ENCODE peak calls at places on chromosomes 13 and 19, in six cellular contexts. Q is IMR-90, A is H9, D is H1, P is mesenchymal stem cell, G is trophoblast cell. M is an unnamed sample.
A peak's percentile ranks its signal among the peaks of the same experiment; 100 is the strongest.

GRCh38 chr19:55681131-55682087 is 6.4 kb downstream of the EPN1 start:
- DNase-seq in Q (peak; percentile 53), G (no peak), A (no peak), D (no peak), P (no peak), M (no peak)

GRCh38 chr13:33678906-33679657 is 138.9 kb upstream of the RFC3 start:
- DNase-seq in G (peak; percentile 15), P (peak; percentile 66), D (no peak), A (no peak), Q (peak; percentile 1), M (no peak)

GRCh38 chr19:55986487-55986886 is at the start of gene NLRP5:
- DNase-seq in D (no peak), A (no peak), Q (no peak), P (no peak), G (no peak), M (no peak)

GRCh38 chr13:25844559-25845434 is 207.0 kb downstream of the SHISA2 start:
- DNase-seq in G (no peak), P (no peak), D (no peak), Q (no peak), A (no peak), M (no peak)

GRCh38 chr13:110748271-110748670 is 34.8 kb downstream of the ING1 start:
- DNase-seq in A (no peak), D (no peak), G (no peak), Q (no peak), P (no peak), M (no peak)

GRCh38 chr13:93472897-93473296 is 246.3 kb downstream of the GPC6 start:
- DNase-seq in G (no peak), D (no peak), Q (no peak), P (no peak), A (no peak), M (no peak)

GRCh38 chr19:3188627-3189596 is 3.2 kb downstream of the NCLN start:
- DNase-seq in G (no peak), P (no peak), Q (no peak), D (no peak), A (no peak), M (no peak)

GRCh38 chr19:51691122-51692064 is 1.7 kb upstream of the SPACA6 start:
- DNase-seq in D (no peak), G (no peak), A (no peak), P (peak; percentile 67), Q (peak; percentile 65), M (no peak)

GRCh38 chr13:82878536-82878935 is 1003.7 kb downstream of the SLITRK1 start:
- DNase-seq in P (peak; percentile 14), A (no peak), D (no peak), G (peak; percentile 5), Q (no peak), M (no peak)

GRCh38 chr13:49740870-49741269 is 49.6 kb upstream of the EBPL start:
- DNase-seq in P (no peak), D (no peak), A (no peak), G (peak; percentile 3), Q (no peak), M (no peak)

GRCh38 chr19:37519890-37520289 is 13.2 kb downstream of the ZNF793 start:
- DNase-seq in D (no peak), A (no peak), P (peak; percentile 18), Q (peak; percentile 28), G (peak; percentile 72), M (no peak)

GRCh38 chr19:46085888-46086287 is 38.6 kb downstream of the IGFL3 start:
- DNase-seq in G (no peak), Q (no peak), P (no peak), D (no peak), A (no peak), M (no peak)

GRCh38 chr13:99356216-99357089 is 49.3 kb upstream of the GPR183 start:
- DNase-seq in P (peak; percentile 97), G (peak; percentile 36), A (no peak), D (no peak), Q (peak; percentile 87), M (no peak)

GRCh38 chr13:48662226-48662625 is 8.5 kb downstream of the CYSLTR2 start:
- DNase-seq in P (no peak), G (no peak), D (no peak), Q (no peak), A (no peak), M (no peak)

GRCh38 chr19:30865481-30865880 is 483.8 kb downstream of the TSHZ3 start:
- DNase-seq in G (no peak), Q (no peak), D (no peak), A (no peak), P (no peak), M (no peak)

GRCh38 chr19:8340341-8341096 is 2.5 kb downstream of the KANK3 start:
- DNase-seq in G (no peak), Q (no peak), P (peak; percentile 49), A (peak; percentile 64), D (no peak), M (no peak)

GRCh38 chr19:30318261-30318660 is 53.9 kb upstream of the ZNF536 start:
- DNase-seq in A (no peak), P (no peak), D (no peak), Q (no peak), G (no peak), M (no peak)

GRCh38 chr19:55169136-55169535 is 2.7 kb upstream of the DNAAF3 start:
- DNase-seq in A (no peak), G (no peak), Q (no peak), D (no peak), P (no peak), M (no peak)

GRCh38 chr13:81020010-81020409 is 679.1 kb upstream of the SPRY2 start:
- DNase-seq in G (no peak), Q (no peak), A (no peak), P (no peak), D (no peak), M (no peak)

GRCh38 chr13:81012031-81012430 is 671.1 kb upstream of the SPRY2 start:
- DNase-seq in D (no peak), P (no peak), A (no peak), G (no peak), Q (no peak), M (no peak)

GRCh38 chr13:81018936-81019335 is 678.0 kb upstream of the SPRY2 start:
- DNase-seq in A (no peak), Q (no peak), P (no peak), G (no peak), D (no peak), M (no peak)

GRCh38 chr13:81021284-81021683 is 680.4 kb upstream of the SPRY2 start:
- DNase-seq in G (no peak), A (no peak), P (no peak), D (no peak), Q (no peak), M (no peak)

GRCh38 chr13:81017525-81018152 is 676.7 kb upstream of the SPRY2 start:
- DNase-seq in G (peak; percentile 59), Q (peak; percentile 25), A (no peak), P (peak; percentile 62), D (no peak), M (peak; percentile 23)
- H4K91ac ChIP-seq in G (no peak overlapping the region), Q (no peak overlapping the region), A (no peak overlapping the region), P (no peak overlapping the region), D (no peak overlapping the region), M (no peak overlapping the region)

GRCh38 chr13:71863249-71863648 is 3.8 kb downstream of the DACH1 start:
- DNase-seq in G (no peak), A (no peak), P (no peak), D (no peak), Q (no peak), M (no peak)
- H3K23ac ChIP-seq in G (no peak overlapping the region), A (no peak overlapping the region), P (no peak overlapping the region), D (no peak overlapping the region), Q (no peak overlapping the region), M (no peak overlapping the region)

GRCh38 chr19:1766800-1767352 is 13.6 kb downstream of the ONECUT3 start:
- DNase-seq in Q (no peak), P (no peak), G (no peak), D (no peak), A (no peak), M (no peak)

GRCh38 chr19:1763648-1764292 is 10.5 kb downstream of the ONECUT3 start:
- DNase-seq in G (no peak), A (no peak), D (no peak), P (no peak), Q (no peak), M (no peak)

GRCh38 chr19:1765904-1766799 is 12.8 kb downstream of the ONECUT3 start:
- DNase-seq in G (no peak), P (no peak), A (no peak), Q (no peak), D (no peak), M (no peak)

GRCh38 chr19:1764293-1764683 is 11.0 kb downstream of the ONECUT3 start:
- DNase-seq in G (no peak), D (no peak), P (no peak), Q (no peak), A (no peak), M (no peak)

GRCh38 chr19:1765182-1765903 is 12.0 kb downstream of the ONECUT3 start:
- DNase-seq in Q (no peak), P (no peak), G (no peak), D (no peak), A (no peak), M (no peak)
- H4K91ac ChIP-seq in Q (no peak overlapping the region), P (no peak overlapping the region), G (no peak overlapping the region), D (no peak overlapping the region), A (no peak overlapping the region), M (no peak overlapping the region)

DNA sequence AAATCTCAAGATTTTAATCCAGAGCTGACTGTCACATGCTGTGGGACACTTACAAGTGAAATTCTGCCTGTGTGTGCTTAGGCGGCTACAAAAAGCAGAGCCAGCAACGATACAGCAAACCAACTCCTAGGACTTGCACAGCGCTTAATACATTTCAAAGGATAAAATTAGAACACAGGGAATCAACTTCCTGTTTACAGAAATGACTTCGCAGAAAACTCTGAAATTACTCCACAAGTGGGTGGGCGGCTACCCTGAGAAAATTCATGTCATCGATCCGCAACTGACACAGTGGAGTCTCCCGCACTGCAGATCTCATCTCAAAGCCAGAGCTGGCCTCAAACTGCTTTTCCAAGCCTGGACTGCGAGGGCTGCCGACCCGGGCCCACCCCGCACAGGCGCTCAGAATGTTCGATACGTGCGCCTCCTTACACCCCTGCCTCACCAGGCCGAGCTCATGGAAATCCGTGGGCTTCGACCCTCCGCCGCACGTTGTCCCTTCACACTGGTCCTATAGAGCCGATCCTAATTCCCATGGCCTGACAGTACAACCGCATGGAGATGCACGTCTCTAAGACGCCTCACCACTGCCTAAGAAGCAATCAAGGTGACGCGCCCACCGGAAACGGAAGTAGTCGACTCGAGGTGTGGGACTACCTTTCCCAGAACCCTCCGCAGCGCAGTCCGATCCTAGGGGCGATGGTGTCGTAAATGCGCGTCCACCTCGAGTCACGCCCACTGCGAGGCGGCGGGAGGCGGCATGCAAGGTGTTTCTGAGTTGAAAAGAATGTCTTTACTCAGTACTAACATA is at the start of gene ZNF229:
- DNase-seq in Q (peak; percentile 94), G (peak; percentile 80), D (peak; percentile 86), P (peak; percentile 94), A (peak; percentile 97), M (peak; percentile 79)
- H3K23ac ChIP-seq in Q (peak within 1 kb of the TSS; percentile 67), G (no peak within 1 kb of the TSS), D (no peak within 1 kb of the TSS), P (no peak within 1 kb of the TSS), A (no peak within 1 kb of the TSS), M (no peak within 1 kb of the TSS)

DNA sequence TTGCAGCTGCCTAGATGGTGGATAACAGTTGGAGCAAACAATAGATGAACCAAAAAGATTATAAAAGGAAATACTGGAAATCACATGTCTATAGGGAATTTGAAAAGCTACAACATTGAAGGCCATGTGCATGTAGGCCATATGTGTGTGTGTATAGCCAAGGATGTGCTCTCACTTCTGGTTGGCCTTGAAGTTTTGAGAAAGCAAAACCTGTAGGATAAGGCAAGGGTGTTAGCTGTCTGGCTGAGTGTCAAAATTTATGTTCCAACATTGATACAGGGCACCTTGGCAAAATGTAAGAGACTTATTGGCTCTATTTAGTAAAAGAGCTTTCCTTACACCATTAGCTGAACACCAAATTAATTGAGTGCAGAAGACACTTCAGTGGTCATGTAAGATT is 1723.6 kb upstream of the PCDH20 start:
- DNase-seq in P (no peak), A (no peak), Q (no peak), D (no peak), G (peak; percentile 17), M (no peak)
- H4K91ac ChIP-seq in P (no peak overlapping the region), A (no peak overlapping the region), Q (no peak overlapping the region), D (no peak overlapping the region), G (no peak overlapping the region), M (no peak overlapping the region)